ENCODE peak calls at places on chromosomes 3 and 15, in five cellular contexts. K is WTC11, L is K562, P is A549, R is HepG2. O is an unnamed sample.

GRCh38 chr15:31552482-31553099 is 226.0 kb downstream of the KLF13 start:
- DNase-seq in K (no peak), L (no peak), P (no peak), R (no peak), O (no peak)

GRCh38 chr3:123584284-123584987 is 417 bp downstream of the HACD2 start:
- DNase-seq in K (peak; percentile 75), L (peak; percentile 67), P (no peak), R (no peak), O (no peak)

GRCh38 chr3:113194747-113195400 is 16.5 kb upstream of the BOC start:
- DNase-seq in K (no peak), L (no peak), P (no peak), R (no peak), O (no peak)

GRCh38 chr15:23647421-23648375 is at the start of gene MAGEL2:
- DNase-seq in K (peak; percentile 49), L (no peak), P (no peak), R (no peak), O (no peak)

GRCh38 chr3:13098605-13099004 is 25.4 kb upstream of the IQSEC1 start:
- DNase-seq in K (no peak), L (no peak), P (no peak), R (no peak), O (no peak)

GRCh38 chr3:23698652-23699313 is 107.0 kb upstream of the UBE2E1 start:
- DNase-seq in K (no peak), L (no peak), P (no peak), R (no peak), O (no peak)

GRCh38 chr3:102224171-102224570 is 210.6 kb upstream of the ZPLD1 start:
- DNase-seq in K (no peak), L (no peak), P (peak; percentile 52), R (peak; percentile 12), O (no peak)

GRCh38 chr15:36358094-36358961 is 221.1 kb upstream of the CDIN1 start:
- DNase-seq in K (no peak), L (no peak), P (no peak), R (no peak), O (no peak)

GRCh38 chr3:185009650-185010049 is 143.2 kb downstream of the C3orf70 start:
- DNase-seq in K (no peak), L (no peak), P (no peak), R (no peak), O (no peak)

GRCh38 chr3:138042043-138042442 is 32.1 kb downstream of the CLDN18 start:
- DNase-seq in K (no peak), L (no peak), P (no peak), R (no peak), O (no peak)

GRCh38 chr3:52479876-52480575 is 15.1 kb upstream of the STAB1 start:
- DNase-seq in K (no peak), L (no peak), P (no peak), R (no peak), O (no peak)

GRCh38 chr15:40049076-40049475 is 10.1 kb upstream of the SRP14 start:
- DNase-seq in K (no peak), L (no peak), P (no peak), R (no peak), O (no peak)

GRCh38 chr3:127215714-127216414 is 22.9 kb downstream of the PRR23E start:
- DNase-seq in K (no peak), L (no peak), P (no peak), R (no peak), O (no peak)

GRCh38 chr3:57943525-57944312 is 64.5 kb upstream of the FLNB start:
- DNase-seq in K (no peak), L (no peak), P (no peak), R (no peak), O (no peak)

GRCh38 chr3:171354049-171354705 is 106.0 kb downstream of the TNIK start:
- DNase-seq in K (no peak), L (no peak), P (no peak), R (no peak), O (no peak)

GRCh38 chr3:136070334-136070733 is 104.8 kb downstream of the PPP2R3A start:
- DNase-seq in K (no peak), L (no peak), P (no peak), R (no peak), O (no peak)

GRCh38 chr15:90706394-90707327 is 10.5 kb upstream of the BLM start:
- DNase-seq in K (no peak), L (no peak), P (peak; percentile 15), R (no peak), O (no peak)

GRCh38 chr3:127373701-127374625 is 86.1 kb upstream of the PRR20G start:
- DNase-seq in K (peak; percentile 79), L (peak; percentile 54), P (no peak), R (no peak), O (no peak)

GRCh38 chr3:177944228-177944661 is 592.0 kb upstream of the KCNMB2 start:
- DNase-seq in K (no peak), L (no peak), P (no peak), R (no peak), O (no peak)

GRCh38 chr3:147215660-147216059 is 190.7 kb downstream of the ZIC4 start:
- DNase-seq in K (no peak), L (no peak), P (no peak), R (no peak), O (no peak)

GRCh38 chr15:89559865-89560264 is 15.4 kb upstream of the TICRR start:
- DNase-seq in K (no peak), L (no peak), P (no peak), R (no peak), O (no peak)

GRCh38 chr15:68554716-68555347 is 24.0 kb upstream of the CORO2B start:
- DNase-seq in K (no peak), L (no peak), P (no peak), R (no peak), O (no peak)

GRCh38 chr3:127590593-127591477 is at the start of gene TPRA1:
- DNase-seq in K (peak; percentile 79), L (peak; percentile 85), P (peak; percentile 96), R (peak; percentile 98), O (peak; percentile 90)

GRCh38 chr3:61668317-61668864 is 107.0 kb downstream of the PTPRG start:
- DNase-seq in K (no peak), L (no peak), P (no peak), R (no peak), O (no peak)

GRCh38 chr15:89035658-89036057 is 52.6 kb upstream of the ABHD2 start:
- DNase-seq in K (no peak), L (no peak), P (no peak), R (no peak), O (no peak)

GRCh38 chr15:74312445-74313007 is 54.9 kb downstream of the CYP11A1 start:
- DNase-seq in K (no peak), L (peak; percentile 49), P (no peak), R (no peak), O (no peak)

GRCh38 chr15:91075761-91076160 is 24.3 kb upstream of the SV2B start:
- DNase-seq in K (no peak), L (no peak), P (no peak), R (no peak), O (no peak)

GRCh38 chr15:74368121-74368520 is 675 bp upstream of the CYP11A1 start:
- DNase-seq in K (no peak), L (no peak), P (no peak), R (no peak), O (no peak)

GRCh38 chr3:119311191-119311925 is 17.2 kb downstream of the ARHGAP31 start:
- DNase-seq in K (no peak), L (no peak), P (peak; percentile 23), R (no peak), O (no peak)

GRCh38 chr15:83065431-83065830 is 1.6 kb downstream of the BTBD1 start:
- DNase-seq in K (no peak), L (no peak), P (no peak), R (no peak), O (no peak)

GRCh38 chr15:66293419-66294156 is at the start of gene DIS3L:
- DNase-seq in K (peak; percentile 62), L (peak; percentile 89), P (peak; percentile 82), R (peak; percentile 32), O (peak; percentile 8)

GRCh38 chr15:31262143-31262530 is 64.5 kb upstream of the KLF13 start:
- DNase-seq in K (no peak), L (no peak), P (no peak), R (no peak), O (no peak)

GRCh38 chr15:75753145-75753544 is 40.5 kb upstream of the CSPG4 start:
- DNase-seq in K (no peak), L (no peak), P (no peak), R (no peak), O (no peak)

GRCh38 chr3:11385329-11385728 is 113.1 kb downstream of the ATG7 start:
- DNase-seq in K (no peak), L (no peak), P (no peak), R (no peak), O (no peak)

GRCh38 chr3:153614131-153614530 is 452.1 kb downstream of the RAP2B start:
- DNase-seq in K (no peak), L (no peak), P (no peak), R (no peak), O (no peak)
- TF ChIP-seq ESRRA in K (no peak), L (no peak), P (no peak), R (no peak), O (no peak)

DNA sequence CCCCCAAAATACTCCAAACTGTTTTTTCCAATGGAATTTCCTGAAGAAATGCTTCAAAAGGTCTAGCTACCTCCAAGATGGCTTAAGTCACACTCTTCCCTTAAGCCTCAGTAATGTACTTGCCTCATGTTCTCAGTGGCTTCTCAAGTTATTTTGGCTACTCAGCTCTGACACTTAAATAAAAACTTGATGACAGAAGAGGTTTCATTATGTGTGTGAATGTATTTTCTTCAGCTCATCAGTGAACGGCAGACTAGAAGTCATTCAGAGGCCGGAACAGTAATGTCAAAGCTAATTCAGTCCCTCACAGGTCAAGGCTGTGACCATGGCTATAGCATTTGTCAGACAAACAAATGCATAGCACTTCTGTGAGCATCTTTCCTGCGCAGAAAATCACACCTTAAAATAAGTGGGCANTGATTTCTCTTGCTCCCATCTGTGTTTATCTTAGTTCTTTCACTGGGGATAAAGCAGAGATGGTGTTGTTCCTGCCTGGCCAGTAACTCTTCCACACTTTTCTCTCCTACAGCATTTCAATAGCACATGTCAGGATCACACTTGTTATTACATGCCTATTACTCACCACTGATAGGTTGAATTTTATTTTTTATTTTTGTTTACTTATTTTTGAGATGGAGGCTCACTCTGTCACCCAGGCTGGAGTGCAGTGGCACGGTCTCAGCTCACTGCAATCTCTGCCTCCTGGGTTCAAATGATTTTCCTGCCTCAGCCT is 68.5 kb upstream of the PLCL2 start:
- DNase-seq in K (no peak), L (no peak), P (no peak), R (no peak), O (peak; percentile 56)
- TF ChIP-seq ESRRA in K (no peak), L (no peak), P (no peak), R (no peak), O (no peak)

GRCh38 chr3:256501-256900 is 59.9 kb downstream of the CHL1 start:
- DNase-seq in K (no peak), L (no peak), P (no peak), R (no peak), O (no peak)

GRCh38 chr3:257826-258225 is 61.3 kb downstream of the CHL1 start:
- DNase-seq in K (no peak), L (no peak), P (no peak), R (no peak), O (no peak)

GRCh38 chr3:264394-265156 is 68.0 kb downstream of the CHL1 start:
- DNase-seq in K (no peak), L (no peak), P (peak; percentile 91), R (peak; percentile 99), O (no peak)

GRCh38 chr3:260911-261310 is 64.3 kb downstream of the CHL1 start:
- DNase-seq in K (no peak), L (no peak), P (no peak), R (no peak), O (no peak)
- TF ChIP-seq ESRRA in K (no peak), L (no peak), P (no peak), R (no peak), O (no peak)

GRCh38 chr3:56303508-56303907 is 164.8 kb downstream of the ERC2 start:
- DNase-seq in K (peak; percentile 72), L (peak; percentile 16), P (peak; percentile 38), R (peak; percentile 32), O (peak; percentile 35)
- TF ChIP-seq ESRRA in K (no peak), L (no peak), P (no peak), R (no peak), O (no peak)